ENCODE peak calls at places on chromosome 15, in eight cellular contexts. S is left lung, T is kidney epithelial cell, H is uterus, G is BJ, Q is WERI-Rb-1, D is heart left ventricle, K is MM.1S. M is an unnamed sample.

GRCh38 chr15:98155356-98155755 is 194.9 kb downstream of the ARRDC4 start:
- DNase-seq in T (no peak), Q (no peak), S (no peak), G (no peak), K (no peak), D (no peak), H (no peak), M (no peak)

GRCh38 chr15:93987068-93987467 is 244.3 kb upstream of the MCTP2 start:
- DNase-seq in H (no peak), G (no peak), S (no peak), D (no peak), T (no peak), K (peak; percentile 49), Q (no peak), M (peak; percentile 18)

GRCh38 chr15:31458591-31458990 is 132.0 kb downstream of the KLF13 start:
- DNase-seq in H (no peak), T (no peak), G (no peak), D (no peak), Q (no peak), S (no peak), K (no peak), M (peak; percentile 1)

GRCh38 chr15:55288006-55288717 is 1.5 kb downstream of the RAB27A start:
- DNase-seq in G (no peak), T (no peak), D (no peak), S (no peak), H (no peak), Q (no peak), K (no peak), M (no peak)

GRCh38 chr15:64636541-64636940 is 138.8 kb downstream of the RBPMS2 start:
- DNase-seq in T (no peak), H (no peak), K (no peak), D (no peak), S (no peak), Q (no peak), G (no peak), M (no peak)

GRCh38 chr15:85477730-85478129 is 97.3 kb downstream of the AKAP13 start:
- DNase-seq in T (peak; percentile 87), K (no peak), Q (no peak), G (no peak), H (no peak), D (no peak), S (no peak), M (no peak)

GRCh38 chr15:62164500-62165028 is 521 bp downstream of the C2CD4B start:
- DNase-seq in G (no peak), K (peak; percentile 51), H (no peak), D (peak; percentile 65), S (no peak), T (no peak), Q (peak; percentile 55), M (peak; percentile 52)

GRCh38 chr15:99212401-99212800 is 37.0 kb downstream of the TTC23 start:
- DNase-seq in S (no peak), T (peak; percentile 32), Q (no peak), H (peak; percentile 49), D (peak; percentile 59), G (no peak), K (no peak), M (no peak)

GRCh38 chr15:91553455-91553854 is 300.1 kb upstream of the SLCO3A1 start:
- DNase-seq in K (no peak), G (no peak), H (no peak), Q (no peak), T (no peak), D (no peak), S (peak; percentile 44), M (no peak)

GRCh38 chr15:66110788-66111187 is 142.8 kb downstream of the MEGF11 start:
- DNase-seq in Q (no peak), K (no peak), G (no peak), D (no peak), H (no peak), S (no peak), T (no peak), M (no peak)

GRCh38 chr15:40369474-40369869 is 11.5 kb downstream of the DISP2 start:
- DNase-seq in S (no peak), G (no peak), K (no peak), H (no peak), D (no peak), T (no peak), Q (no peak), M (no peak)

GRCh38 chr15:74788716-74789151 is 6.9 kb downstream of the CSK start:
- DNase-seq in T (no peak), K (peak; percentile 81), D (no peak), Q (no peak), H (no peak), S (no peak), G (no peak), M (peak; percentile 62)

GRCh38 chr15:31487811-31488436 is 161.3 kb downstream of the KLF13 start:
- DNase-seq in K (peak; percentile 56), S (no peak), G (no peak), D (no peak), T (no peak), H (no peak), Q (no peak), M (no peak)

GRCh38 chr15:37582852-37583251 is 351.6 kb upstream of the TMCO5A start:
- DNase-seq in Q (no peak), G (no peak), T (no peak), K (no peak), H (no peak), D (no peak), S (no peak), M (no peak)

GRCh38 chr15:66294932-66295235 is 1.5 kb downstream of the DIS3L start:
- DNase-seq in H (no peak), Q (no peak), S (no peak), T (no peak), K (no peak), G (peak; percentile 8), D (no peak), M (no peak)

GRCh38 chr15:78536134-78536533 is 4.1 kb upstream of the PSMA4 start:
- DNase-seq in Q (no peak), T (no peak), D (no peak), S (no peak), G (no peak), H (no peak), K (peak; percentile 20), M (no peak)

GRCh38 chr15:52710050-52710709 is 31.0 kb upstream of the ATOSA start:
- DNase-seq in Q (no peak), S (no peak), H (no peak), K (peak; percentile 59), G (no peak), T (no peak), D (no peak), M (no peak)

GRCh38 chr15:70480196-70480856 is 283.0 kb downstream of the UACA start:
- DNase-seq in K (peak; percentile 23), H (no peak), S (no peak), D (no peak), Q (no peak), G (no peak), T (no peak), M (no peak)

GRCh38 chr15:63044645-63045437 is 2.3 kb downstream of the TPM1 start:
- DNase-seq in Q (peak; percentile 50), G (no peak), S (no peak), D (no peak), H (peak; percentile 50), K (no peak), T (no peak), M (no peak)

GRCh38 chr15:60370105-60370803 is 27.5 kb downstream of the ANXA2 start:
- DNase-seq in G (no peak), Q (no peak), D (no peak), H (no peak), K (no peak), T (no peak), S (no peak), M (no peak)

GRCh38 chr15:91849749-91850161 is 3.8 kb upstream of the SLCO3A1 start:
- DNase-seq in H (no peak), K (peak; percentile 43), G (no peak), Q (no peak), T (no peak), S (no peak), D (no peak), M (no peak)

GRCh38 chr15:55846108-55846707 is 103.3 kb upstream of the PRTG start:
- DNase-seq in H (peak; percentile 27), D (no peak), T (no peak), S (no peak), Q (peak; percentile 66), K (peak; percentile 81), G (peak; percentile 57), M (no peak)

GRCh38 chr15:61889706-61890105 is 170.5 kb downstream of the VPS13C start:
- DNase-seq in T (no peak), Q (no peak), G (no peak), H (no peak), D (no peak), S (no peak), K (no peak), M (no peak)

GRCh38 chr15:74179983-74180688 is 6.6 kb downstream of the ISLR start:
- DNase-seq in Q (no peak), T (no peak), G (no peak), S (peak; percentile 34), D (peak; percentile 68), H (peak; percentile 66), K (no peak), M (no peak)

DNA sequence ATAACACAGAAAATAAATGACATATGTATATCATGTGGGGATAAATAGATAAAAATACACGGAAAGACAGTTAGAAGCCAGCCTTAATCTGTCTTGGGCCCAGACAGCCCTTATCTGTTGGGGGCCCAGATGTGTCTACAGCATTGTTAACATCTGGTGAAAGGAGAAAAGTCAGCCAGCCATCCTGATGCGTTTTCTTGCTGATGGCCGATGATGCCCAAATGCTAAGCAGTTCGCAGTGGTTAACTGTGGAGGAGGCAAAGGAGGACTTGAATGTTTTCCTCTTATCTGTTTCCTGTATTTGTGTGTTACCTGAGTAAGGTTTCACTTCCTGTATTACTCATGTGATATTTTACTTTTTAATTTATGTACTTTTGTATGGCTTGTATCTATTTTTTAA is 46.2 kb downstream of the NOX5 start:
- DNase-seq in K (peak; percentile 12), S (no peak), H (no peak), Q (no peak), D (no peak), G (no peak), T (no peak), M (no peak)
- TF ChIP-seq CTCF in K (no peak), S (no peak), H (no peak), Q (no peak), D (no peak), G (no peak), T (no peak), M (no peak)

GRCh38 chr15:48647963-48648362 is 2.5 kb upstream of the FBN1 start:
- DNase-seq in K (no peak), D (no peak), H (no peak), S (no peak), Q (peak; percentile 15), G (no peak), T (no peak), M (no peak)
- TF ChIP-seq CTCF in K (no peak), D (peak; percentile 27), H (no peak), S (no peak), Q (peak; percentile 10), G (peak; percentile 58), T (no peak), M (no peak)

GRCh38 chr15:33988384-33988783 is 20.1 kb downstream of the CHRM5 start:
- DNase-seq in G (no peak), S (no peak), H (no peak), Q (no peak), K (no peak), T (no peak), D (no peak), M (no peak)

GRCh38 chr15:33994005-33994615 is 25.8 kb downstream of the CHRM5 start:
- DNase-seq in T (no peak), K (no peak), G (no peak), S (no peak), Q (peak; percentile 64), H (no peak), D (no peak), M (no peak)
- TF ChIP-seq CTCF in T (peak; percentile 41), K (peak; percentile 43), G (peak; percentile 56), S (no peak), Q (peak; percentile 82), H (no peak), D (peak; percentile 27), M (no peak)

GRCh38 chr15:41936649-41937567 is 35.4 kb downstream of the EHD4 start:
- DNase-seq in K (no peak), G (no peak), T (no peak), D (peak; percentile 77), S (no peak), Q (no peak), H (no peak), M (peak; percentile 37)
- TF ChIP-seq CTCF in K (no peak), G (no peak), T (no peak), D (no peak), S (no peak), Q (no peak), H (no peak), M (no peak)